ENCODE peak calls at places on chromosomes 5 and 9, in eight cellular contexts. Q is right cardiac atrium, I is lung, U is mesenchymal stem cell, K is adrenal gland, N is epithelial cell of esophagus, S is aorta, G is HCT116. D is an unnamed sample.

GRCh38 chr9:126965541-126966428 is 51.2 kb downstream of the RALGPS1 start:
- DNase-seq in Q (peak; percentile 69), I (no peak), U (peak; percentile 65), K (peak; percentile 51), N (peak; percentile 66), S (peak; percentile 56), G (peak; percentile 38), D (no peak)

GRCh38 chr5:5327126-5327525 is 95.4 kb upstream of the ICE1 start:
- DNase-seq in Q (no peak), I (no peak), U (no peak), K (no peak), N (no peak), S (no peak), G (no peak), D (no peak)

GRCh38 chr9:107855164-107855563 is 365.6 kb upstream of the KLF4 start:
- DNase-seq in Q (no peak), I (no peak), U (no peak), K (no peak), N (no peak), S (no peak), G (no peak), D (no peak)

GRCh38 chr9:107281164-107281563 is 1.9 kb upstream of the RAD23B start:
- DNase-seq in Q (no peak), I (no peak), U (no peak), K (no peak), N (peak; percentile 79), S (no peak), G (no peak), D (no peak)

GRCh38 chr5:35313296-35313695 is 83.0 kb upstream of the PRLR start:
- DNase-seq in Q (no peak), I (no peak), U (peak; percentile 66), K (no peak), N (peak; percentile 54), S (no peak), G (no peak), D (peak; percentile 52)

GRCh38 chr9:71209890-71210289 is 88.5 kb upstream of the TRPM3 start:
- DNase-seq in Q (peak; percentile 25), I (no peak), U (no peak), K (no peak), N (no peak), S (no peak), G (no peak), D (no peak)

GRCh38 chr9:27407966-27408365 is 111.0 kb upstream of the EQTN start:
- DNase-seq in Q (no peak), I (no peak), U (peak; percentile 46), K (no peak), N (peak; percentile 62), S (no peak), G (no peak), D (no peak)

GRCh38 chr5:158590936-158591863 is 508.5 kb downstream of the EBF1 start:
- DNase-seq in Q (no peak), I (no peak), U (peak; percentile 3), K (no peak), N (peak; percentile 44), S (no peak), G (no peak), D (peak; percentile 38)

GRCh38 chr5:9784231-9784630 is 154.1 kb upstream of the TAS2R1 start:
- DNase-seq in Q (no peak), I (no peak), U (no peak), K (no peak), N (no peak), S (no peak), G (no peak), D (no peak)

GRCh38 chr5:126872558-126873349 is 95.8 kb downstream of the LMNB1 start:
- DNase-seq in Q (peak; percentile 56), I (no peak), U (no peak), K (no peak), N (no peak), S (no peak), G (no peak), D (no peak)

GRCh38 chr5:168227001-168227400 is 64.4 kb upstream of the WWC1 start:
- DNase-seq in Q (no peak), I (no peak), U (no peak), K (no peak), N (peak; percentile 80), S (no peak), G (no peak), D (no peak)

GRCh38 chr5:59716029-59716428 is 177.5 kb downstream of the PDE4D start:
- DNase-seq in Q (no peak), I (no peak), U (no peak), K (no peak), N (peak; percentile 70), S (no peak), G (no peak), D (no peak)

GRCh38 chr5:119323630-119324000 is 32.2 kb upstream of the TNFAIP8 start:
- DNase-seq in Q (no peak), I (no peak), U (peak; percentile 43), K (no peak), N (peak; percentile 95), S (no peak), G (no peak), D (no peak)

GRCh38 chr9:36193049-36193448 is 2.3 kb downstream of the CLTA start:
- DNase-seq in Q (no peak), I (no peak), U (peak; percentile 26), K (no peak), N (no peak), S (no peak), G (no peak), D (no peak)
- H3K4me3 ChIP-seq in Q (peak overlapping the region; percentile 87), I (no peak overlapping the region), U (no peak overlapping the region), K (no peak overlapping the region), N (peak overlapping the region; percentile 93), S (no peak overlapping the region), G (no peak overlapping the region), D (peak overlapping the region; percentile 93)

DNA sequence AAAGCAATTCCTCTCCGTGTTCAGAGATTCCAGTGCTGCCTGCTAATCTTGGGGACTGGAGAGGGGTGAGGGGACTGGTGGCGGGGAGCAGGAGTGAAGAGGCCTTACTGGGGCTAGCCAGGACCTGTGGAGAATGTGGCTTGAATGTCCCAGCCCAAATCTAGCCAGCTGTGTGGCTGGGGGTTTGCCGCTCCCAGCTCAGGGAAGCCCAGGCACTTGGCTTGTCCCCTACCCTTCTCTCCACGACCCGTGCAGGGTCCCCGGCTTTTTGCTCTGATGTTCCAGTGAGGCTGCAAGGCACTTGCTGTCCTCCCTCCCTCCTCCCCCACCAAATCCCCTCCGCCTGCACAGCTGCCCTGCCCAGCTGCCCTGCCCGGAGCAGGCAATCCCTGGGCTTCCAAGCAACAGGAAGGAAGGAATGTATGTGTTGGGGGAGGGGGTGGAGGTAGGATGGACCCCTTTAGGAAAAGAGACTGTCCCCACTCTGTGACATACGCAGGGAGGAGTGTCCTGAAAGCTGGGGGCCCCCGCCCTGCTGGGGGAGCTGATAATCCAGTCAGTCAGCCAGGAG is 2.6 kb downstream of the N4BP3 start:
- DNase-seq in Q (no peak), I (no peak), U (no peak), K (no peak), N (no peak), S (no peak), G (no peak), D (no peak)
- H3K4me3 ChIP-seq in Q (no peak overlapping the region), I (peak overlapping the region; percentile 6), U (no peak overlapping the region), K (no peak overlapping the region), N (no peak overlapping the region), S (no peak overlapping the region), G (no peak overlapping the region), D (no peak overlapping the region)

DNA sequence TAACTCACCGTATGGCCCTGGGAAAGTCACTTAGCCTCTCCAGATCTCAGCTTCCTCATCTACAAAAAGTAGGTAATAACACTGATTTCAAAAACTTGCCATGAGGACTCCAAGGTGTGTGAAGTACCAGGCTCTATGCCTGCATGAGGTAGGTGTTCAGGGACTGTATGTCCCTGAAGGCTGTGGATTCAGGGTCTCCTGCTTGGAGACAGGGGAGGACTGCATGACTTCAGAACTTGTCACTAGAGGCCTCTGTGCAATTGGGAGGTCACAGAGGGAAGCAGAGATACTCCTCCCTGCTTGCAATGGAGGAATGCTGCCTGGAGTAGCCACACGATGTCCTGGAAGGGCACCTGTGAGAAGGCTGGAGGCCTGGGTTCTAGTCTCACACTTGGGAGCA is 2.2 kb downstream of the PDGFRB start:
- DNase-seq in Q (no peak), I (no peak), U (no peak), K (no peak), N (no peak), S (no peak), G (no peak), D (no peak)
- H3K4me3 ChIP-seq in Q (peak overlapping the region; percentile 69), I (peak overlapping the region; percentile 23), U (no peak overlapping the region), K (no peak overlapping the region), N (no peak overlapping the region), S (peak overlapping the region; percentile 98), G (no peak overlapping the region), D (peak overlapping the region; percentile 78)

GRCh38 chr5:93603711-93604118 is 20.7 kb downstream of the NR2F1 start:
- DNase-seq in Q (no peak), I (no peak), U (no peak), K (no peak), N (no peak), S (no peak), G (no peak), D (no peak)

GRCh38 chr5:93606384-93606752 is 23.3 kb downstream of the NR2F1 start:
- DNase-seq in Q (no peak), I (no peak), U (no peak), K (no peak), N (no peak), S (no peak), G (no peak), D (no peak)

GRCh38 chr5:93603191-93603590 is 20.2 kb downstream of the NR2F1 start:
- DNase-seq in Q (no peak), I (no peak), U (no peak), K (no peak), N (no peak), S (no peak), G (no peak), D (no peak)

GRCh38 chr5:93602261-93603149 is 19.5 kb downstream of the NR2F1 start:
- DNase-seq in Q (peak; percentile 61), I (no peak), U (peak; percentile 49), K (no peak), N (no peak), S (no peak), G (no peak), D (no peak)

GRCh38 chr5:93604119-93604963 is 21.3 kb downstream of the NR2F1 start:
- DNase-seq in Q (peak; percentile 75), I (no peak), U (peak; percentile 51), K (no peak), N (peak; percentile 35), S (no peak), G (no peak), D (no peak)
- H3K4me3 ChIP-seq in Q (peak overlapping the region; percentile 23), I (peak overlapping the region; percentile 6), U (peak overlapping the region; percentile 45), K (peak overlapping the region; percentile 7), N (no peak overlapping the region), S (no peak overlapping the region), G (no peak overlapping the region), D (peak overlapping the region; percentile 31)

GRCh38 chr5:112706446-112707016 is 31.2 kb upstream of the APC start:
- DNase-seq in Q (no peak), I (no peak), U (no peak), K (no peak), N (no peak), S (no peak), G (no peak), D (no peak)
- H3K4me3 ChIP-seq in Q (peak overlapping the region; percentile 29), I (no peak overlapping the region), U (no peak overlapping the region), K (peak overlapping the region; percentile 11), N (no peak overlapping the region), S (no peak overlapping the region), G (peak overlapping the region; percentile 91), D (no peak overlapping the region)

DNA sequence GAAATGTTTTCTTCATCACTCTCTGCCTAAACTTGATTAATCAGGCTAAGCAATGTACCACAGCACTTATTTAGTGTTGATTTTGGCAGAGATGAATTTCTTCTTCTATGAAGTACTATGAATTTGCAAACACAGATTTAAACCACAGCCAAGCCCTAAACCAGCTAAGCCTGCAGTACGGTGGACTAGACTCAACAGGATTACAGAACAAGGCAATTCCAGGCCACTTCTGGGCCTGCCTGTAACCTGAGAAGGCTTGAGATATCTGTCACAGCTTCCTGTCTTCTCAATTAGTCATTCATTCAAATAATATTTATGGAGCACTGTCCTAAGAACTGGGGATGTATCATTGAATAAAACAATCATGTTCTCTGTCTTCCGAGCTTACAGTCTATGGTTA is 32.4 kb upstream of the CAST start:
- DNase-seq in Q (no peak), I (peak; percentile 61), U (peak; percentile 83), K (no peak), N (peak; percentile 99), S (no peak), G (peak; percentile 22), D (peak; percentile 96)
- H3K4me3 ChIP-seq in Q (no peak overlapping the region), I (no peak overlapping the region), U (no peak overlapping the region), K (no peak overlapping the region), N (no peak overlapping the region), S (no peak overlapping the region), G (peak overlapping the region; percentile 12), D (no peak overlapping the region)